ENCODE peak calls at places on chromosomes 16 and 17, in five cellular contexts. H is cardiac fibroblast; U is esophagus muscularis mucosa; W is H7; X is CD8-positive, alpha-beta T cell. S is an unnamed sample.

GRCh38 chr16:2270588-2271470 is 2.9 kb upstream of the RNPS1 start:
- DNase-seq in H (no peak), U (no peak), W (peak), X (no peak), S (no peak)

GRCh38 chr17:47692895-47693666 is 880 bp upstream of the TBKBP1 start:
- DNase-seq in H (no peak), U (no peak), W (peak), X (no peak), S (no peak)

GRCh38 chr16:51723016-51723724 is 572.1 kb upstream of the SALL1 start:
- DNase-seq in H (no peak), U (no peak), W (no peak), X (no peak), S (no peak)

GRCh38 chr17:79429864-79430494 is 180.9 kb downstream of the RBFOX3 start:
- DNase-seq in H (no peak), U (no peak), W (no peak), X (peak), S (no peak)

GRCh38 chr17:47883589-47884426 is 12.2 kb upstream of the SP2 start:
- DNase-seq in H (no peak), U (no peak), W (no peak), X (no peak), S (peak)

GRCh38 chr16:75266738-75267630 is 15.6 kb upstream of the BCAR1 start:
- DNase-seq in H (no peak), U (no peak), W (peak), X (no peak), S (no peak)

GRCh38 chr16:90019201-90019542 is at the start of gene DBNDD1:
- DNase-seq in H (no peak), U (no peak), W (no peak), X (no peak), S (no peak)

GRCh38 chr16:70437017-70437581 is 1.8 kb downstream of the ST3GAL2 start:
- DNase-seq in H (peak), U (no peak), W (peak), X (no peak), S (peak)

GRCh38 chr16:27258241-27258734 is 10.3 kb downstream of the NSMCE1 start:
- DNase-seq in H (peak), U (peak), W (no peak), X (no peak), S (no peak)

GRCh38 chr17:801660-802059 is 19.5 kb downstream of the MRM3 start:
- DNase-seq in H (no peak), U (no peak), W (no peak), X (no peak), S (no peak)

GRCh38 chr17:45425125-45425983 is 7.3 kb downstream of the ARHGAP27 start:
- DNase-seq in H (peak), U (no peak), W (peak), X (no peak), S (peak)

GRCh38 chr16:48250520-48251278 is 3.4 kb upstream of the ABCC11 start:
- DNase-seq in H (no peak), U (no peak), W (no peak), X (no peak), S (no peak)

GRCh38 chr17:72308744-72309395 is 188.1 kb downstream of the SOX9 start:
- DNase-seq in H (no peak), U (no peak), W (no peak), X (no peak), S (no peak)

GRCh38 chr17:4598776-4599504 is 14.6 kb downstream of the SMTNL2 start:
- DNase-seq in H (no peak), U (peak), W (peak), X (no peak), S (peak)

GRCh38 chr17:49677933-49678847 is at the start of gene SPOP:
- DNase-seq in H (peak), U (peak), W (peak), X (peak), S (peak)

GRCh38 chr16:610513-611381 is 20.0 kb upstream of the WFIKKN1 start:
- DNase-seq in H (peak), U (no peak), W (peak), X (peak), S (no peak)

GRCh38 chr16:50679676-50680555 is 1.2 kb downstream of the SNX20 start:
- DNase-seq in H (no peak), U (no peak), W (no peak), X (no peak), S (no peak)
- H3K4me3 ChIP-seq in H (no peak), U (no peak), W (no peak), X (peak), S (no peak)

GRCh38 chr17:29615048-29615385 is 7.7 kb downstream of the CORO6 start:
- DNase-seq in H (peak), U (no peak), W (no peak), X (peak), S (no peak)
- H3K4me3 ChIP-seq in H (no peak), U (peak), W (peak), X (peak), S (peak)

GRCh38 chr17:39951924-39952664 is 10.7 kb upstream of the GSDMA start:
- DNase-seq in H (no peak), U (no peak), W (no peak), X (no peak), S (no peak)
- H3K4me3 ChIP-seq in H (peak), U (peak), W (peak), X (peak), S (peak)

GRCh38 chr17:66965801-66966528 is 1.5 kb downstream of the CACNG4 start:
- DNase-seq in H (no peak), U (no peak), W (peak), X (no peak), S (no peak)
- H3K4me3 ChIP-seq in H (peak), U (peak), W (peak), X (peak), S (peak)

GRCh38 chr16:12318661-12319463 is 342.3 kb downstream of the SNX29 start:
- DNase-seq in H (peak), U (no peak), W (no peak), X (no peak), S (no peak)

GRCh38 chr16:12323007-12323699 is 346.6 kb downstream of the SNX29 start:
- DNase-seq in H (no peak), U (no peak), W (no peak), X (peak), S (no peak)

GRCh38 chr16:12319464-12320030 is 343.0 kb downstream of the SNX29 start:
- DNase-seq in H (no peak), U (no peak), W (no peak), X (no peak), S (no peak)

GRCh38 chr16:12320298-12320706 is 343.8 kb downstream of the SNX29 start:
- DNase-seq in H (peak), U (no peak), W (no peak), X (no peak), S (no peak)

GRCh38 chr16:12321363-12321762 is 344.8 kb downstream of the SNX29 start:
- DNase-seq in H (no peak), U (no peak), W (no peak), X (no peak), S (no peak)
- H3K4me3 ChIP-seq in H (no peak), U (no peak), W (no peak), X (no peak), S (no peak)

DNA sequence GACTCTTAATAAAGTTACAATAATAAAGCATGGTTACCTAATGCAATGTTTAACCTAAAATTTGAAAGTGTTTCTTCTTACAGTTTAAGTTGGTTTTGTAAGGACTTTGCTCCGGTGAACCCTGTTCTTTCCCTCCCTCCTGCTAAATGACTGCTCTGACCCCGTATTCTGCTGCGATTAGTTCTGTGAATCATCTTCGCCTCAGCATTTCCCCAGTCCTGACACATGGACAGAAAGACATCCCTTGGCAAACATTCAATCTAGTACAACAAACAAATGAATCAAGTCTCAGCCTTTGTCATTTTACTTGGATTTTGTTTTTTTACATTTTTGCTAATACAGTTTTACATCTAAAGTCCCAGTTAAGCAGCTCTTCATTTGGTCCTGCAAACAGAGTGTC is 15.4 kb downstream of the KCNJ2 start:
- DNase-seq in H (peak), U (no peak), W (no peak), X (no peak), S (peak)
- H3K4me3 ChIP-seq in H (no peak), U (no peak), W (no peak), X (no peak), S (no peak)

DNA sequence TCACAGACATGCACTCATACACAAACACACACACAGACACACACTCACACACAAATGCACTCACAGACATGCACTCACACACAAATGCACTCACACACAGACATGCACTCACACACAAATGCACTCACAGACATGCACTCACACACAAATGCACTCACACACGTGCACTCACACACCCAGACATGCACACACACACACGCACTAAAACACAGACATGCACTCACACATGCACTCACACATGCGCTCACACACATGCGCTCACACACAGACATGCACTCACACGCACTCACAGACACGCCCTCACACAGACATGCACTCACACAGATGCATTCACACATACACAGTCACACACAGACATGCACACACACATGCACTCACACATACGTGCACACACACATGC is 2.7 kb upstream of the ZNF469 start:
- DNase-seq in H (no peak), U (no peak), W (no peak), X (no peak), S (no peak)
- H3K4me3 ChIP-seq in H (no peak), U (no peak), W (no peak), X (no peak), S (no peak)

GRCh38 chr16:30381351-30382041 is 865 bp downstream of the SEPTIN1 start:
- DNase-seq in H (no peak), U (no peak), W (no peak), X (no peak), S (no peak)
- H3K4me3 ChIP-seq in H (no peak), U (no peak), W (no peak), X (peak), S (no peak)

S was measured in skeletal muscle cell.